ENCODE peak calls at places on chromosomes 6 and 20, in four cellular contexts. One of them, this sample, is unnamed.

GRCh38 chr20:39829713-39830112 is 859.3 kb downstream of the MAFB start:
- DNase-seq in H1: no peak
- DNase-seq in IMR-90: no peak
- DNase-seq in mesendoderm: no peak
- DNase-seq in this sample: no peak

GRCh38 chr6:26104457-26105108 is 17.4 kb downstream of the HFE start:
- DNase-seq in IMR-90: no peak
- DNase-seq in mesendoderm: peak
- DNase-seq in H1: peak
- DNase-seq in this sample: peak

GRCh38 chr20:41476013-41476441 is 109.4 kb upstream of the EMILIN3 start:
- DNase-seq in IMR-90: peak
- DNase-seq in H1: no peak
- DNase-seq in mesendoderm: no peak
- DNase-seq in this sample: no peak

GRCh38 chr20:58139849-58140786 is 88.3 kb downstream of the ANKRD60 start:
- DNase-seq in IMR-90: no peak
- DNase-seq in mesendoderm: no peak
- DNase-seq in H1: peak
- DNase-seq in this sample: peak

GRCh38 chr6:139066080-139066479 is 37.5 kb downstream of the ABRACL start:
- DNase-seq in mesendoderm: no peak
- DNase-seq in IMR-90: no peak
- DNase-seq in H1: no peak
- DNase-seq in this sample: no peak

GRCh38 chr6:24980507-24981384 is 45.0 kb upstream of the RIPOR2 start:
- DNase-seq in H1: peak
- DNase-seq in mesendoderm: peak
- DNase-seq in IMR-90: no peak
- DNase-seq in this sample: peak

GRCh38 chr6:139533573-139534471 is 159.4 kb upstream of the CITED2 start:
- DNase-seq in IMR-90: peak
- DNase-seq in mesendoderm: peak
- DNase-seq in H1: no peak
- DNase-seq in this sample: no peak

GRCh38 chr6:113833537-113833936 is 23.6 kb upstream of the MARCKS start:
- DNase-seq in mesendoderm: no peak
- DNase-seq in IMR-90: peak
- DNase-seq in H1: no peak
- DNase-seq in this sample: no peak

GRCh38 chr20:10714236-10714975 is 40.6 kb upstream of the JAG1 start:
- DNase-seq in IMR-90: no peak
- DNase-seq in mesendoderm: no peak
- DNase-seq in H1: no peak
- DNase-seq in this sample: no peak

GRCh38 chr20:23668477-23668951 is 20.3 kb downstream of the CST4 start:
- DNase-seq in mesendoderm: peak
- DNase-seq in IMR-90: peak
- DNase-seq in H1: peak
- DNase-seq in this sample: peak

GRCh38 chr6:136921936-136922679 is at the start of gene SLC35D3:
- DNase-seq in mesendoderm: peak
- DNase-seq in H1: peak
- DNase-seq in IMR-90: no peak
- DNase-seq in this sample: peak

GRCh38 chr20:29873946-29874345 is 1383.5 kb upstream of the DEFB115 start:
- DNase-seq in H1: peak
- DNase-seq in IMR-90: peak
- DNase-seq in mesendoderm: peak
- DNase-seq in this sample: peak

GRCh38 chr6:127976796-127977195 is 75.9 kb upstream of the THEMIS start:
- DNase-seq in IMR-90: no peak
- DNase-seq in mesendoderm: no peak
- DNase-seq in H1: no peak
- DNase-seq in this sample: no peak

GRCh38 chr6:108944707-108945685 is 96.8 kb downstream of the ARMC2 start:
- DNase-seq in H1: no peak
- DNase-seq in mesendoderm: no peak
- DNase-seq in IMR-90: peak
- DNase-seq in this sample: no peak

GRCh38 chr6:120675886-120676285 is 658.4 kb downstream of the TBC1D32 start:
- DNase-seq in mesendoderm: no peak
- DNase-seq in IMR-90: no peak
- DNase-seq in H1: no peak
- DNase-seq in this sample: no peak

GRCh38 chr6:3267162-3267561 is 8.4 kb downstream of the PSMG4 start:
- DNase-seq in IMR-90: no peak
- DNase-seq in mesendoderm: no peak
- DNase-seq in H1: no peak
- DNase-seq in this sample: no peak

GRCh38 chr6:90940812-90941481 is 354.1 kb upstream of the MAP3K7 start:
- DNase-seq in H1: no peak
- DNase-seq in mesendoderm: peak
- DNase-seq in IMR-90: peak
- DNase-seq in this sample: no peak

GRCh38 chr6:137271245-137272183 is 52.3 kb upstream of the IFNGR1 start:
- DNase-seq in H1: no peak
- DNase-seq in mesendoderm: peak
- DNase-seq in IMR-90: peak
- DNase-seq in this sample: no peak

GRCh38 chr6:4612636-4613171 is 163.5 kb upstream of the CDYL start:
- DNase-seq in IMR-90: peak
- DNase-seq in mesendoderm: no peak
- DNase-seq in H1: no peak
- DNase-seq in this sample: no peak

GRCh38 chr6:170532867-170533488 is 20.1 kb downstream of the PSMB1 start:
- DNase-seq in IMR-90: peak
- DNase-seq in mesendoderm: no peak
- DNase-seq in H1: no peak
- DNase-seq in this sample: no peak

GRCh38 chr6:87736809-87737540 is 34.9 kb upstream of the AKIRIN2 start:
- DNase-seq in IMR-90: no peak
- DNase-seq in H1: no peak
- DNase-seq in mesendoderm: no peak
- DNase-seq in this sample: no peak

GRCh38 chr6:21132856-21133610 is 460.5 kb upstream of the SOX4 start:
- DNase-seq in mesendoderm: no peak
- DNase-seq in H1: no peak
- DNase-seq in IMR-90: no peak
- DNase-seq in this sample: no peak

GRCh38 chr6:114713690-114714089 is 370.9 kb upstream of the HS3ST5 start:
- DNase-seq in mesendoderm: no peak
- DNase-seq in H1: no peak
- DNase-seq in IMR-90: no peak
- DNase-seq in this sample: no peak

GRCh38 chr20:23200914-23201313 is 114.8 kb upstream of the CD93 start:
- DNase-seq in IMR-90: peak
- DNase-seq in H1: peak
- DNase-seq in mesendoderm: peak
- DNase-seq in this sample: peak

GRCh38 chr6:26552205-26552604 is 14.0 kb downstream of the HMGN4 start:
- DNase-seq in mesendoderm: no peak
- DNase-seq in H1: peak
- DNase-seq in IMR-90: no peak
- DNase-seq in this sample: no peak

GRCh38 chr6:24105146-24105545 is 20.9 kb upstream of the NRSN1 start:
- DNase-seq in H1: no peak
- DNase-seq in mesendoderm: no peak
- DNase-seq in IMR-90: no peak
- DNase-seq in this sample: no peak

DNA sequence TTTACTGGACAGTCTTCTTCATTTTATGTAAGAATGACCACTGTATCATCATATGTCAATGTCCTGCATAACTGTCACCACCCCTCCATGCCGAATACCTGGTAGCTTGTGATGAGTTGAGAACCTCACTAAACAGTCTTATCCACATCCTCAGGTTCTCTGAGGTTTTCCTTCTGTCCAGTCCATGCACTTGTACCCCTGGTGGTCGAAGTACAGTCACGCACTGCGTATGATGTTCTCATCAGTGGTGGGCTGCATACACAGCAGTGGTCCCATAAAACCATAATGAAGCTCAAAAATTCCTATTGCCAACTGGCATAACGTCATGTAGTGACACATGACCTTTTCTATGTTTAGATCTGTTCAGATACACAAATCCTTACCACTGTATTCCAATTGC is 31.2 kb upstream of the SDCBP2 start:
- DNase-seq in H1: no peak
- DNase-seq in IMR-90: no peak
- DNase-seq in mesendoderm: no peak
- DNase-seq in this sample: no peak
- H3K56ac ChIP-seq in H1: no peak
- H3K56ac ChIP-seq in IMR-90: no peak
- H3K56ac ChIP-seq in mesendoderm: no peak
- H3K56ac ChIP-seq in this sample: no peak

DNA sequence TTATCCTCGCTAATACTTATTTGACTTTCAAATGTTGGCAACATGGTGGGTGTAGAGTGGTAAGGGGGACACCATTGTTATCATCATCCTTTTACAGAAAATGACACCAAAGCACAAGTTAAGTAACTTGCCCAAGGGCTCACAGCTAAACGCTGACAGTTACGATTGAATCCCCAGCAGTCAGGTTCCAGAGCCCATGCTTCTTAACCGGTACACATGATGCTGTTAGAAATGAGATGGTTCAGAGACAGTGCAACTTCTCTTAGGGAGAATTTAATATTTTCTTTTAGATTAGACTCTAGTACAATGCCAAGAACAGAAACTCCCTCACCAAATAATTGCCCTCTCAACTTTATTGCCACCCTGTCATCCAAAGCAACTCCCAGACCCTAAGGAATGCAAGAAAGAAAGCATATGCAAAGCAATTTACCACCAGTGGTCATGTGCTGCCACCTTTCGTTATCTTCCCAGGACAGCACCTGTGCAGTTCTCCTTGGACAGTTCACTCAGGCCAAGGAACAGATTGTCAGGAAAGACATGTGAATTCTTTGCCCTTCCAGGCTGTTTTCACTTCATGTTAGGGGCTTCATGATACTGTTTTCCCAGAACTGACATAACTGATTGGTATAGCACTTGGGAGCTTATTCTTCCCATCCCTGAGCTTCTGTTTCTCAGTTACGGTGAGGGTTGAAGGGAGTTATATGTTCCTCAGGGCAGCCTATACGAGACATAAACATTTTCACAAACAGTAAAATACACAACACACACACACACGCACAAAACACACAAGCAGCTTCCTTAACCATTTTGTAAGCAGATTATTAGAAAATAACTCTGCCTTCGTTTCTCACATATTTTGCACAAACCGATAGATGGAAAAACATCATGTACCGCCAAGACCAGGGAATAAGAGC is 5.1 kb downstream of the HLA-DMA start:
- DNase-seq in mesendoderm: peak
- DNase-seq in IMR-90: peak
- DNase-seq in H1: peak
- DNase-seq in this sample: peak
- H3K27ac ChIP-seq in mesendoderm: no peak
- H3K27ac ChIP-seq in IMR-90: no peak
- H3K27ac ChIP-seq in H1: no peak
- H3K27ac ChIP-seq in this sample: no peak

DNA sequence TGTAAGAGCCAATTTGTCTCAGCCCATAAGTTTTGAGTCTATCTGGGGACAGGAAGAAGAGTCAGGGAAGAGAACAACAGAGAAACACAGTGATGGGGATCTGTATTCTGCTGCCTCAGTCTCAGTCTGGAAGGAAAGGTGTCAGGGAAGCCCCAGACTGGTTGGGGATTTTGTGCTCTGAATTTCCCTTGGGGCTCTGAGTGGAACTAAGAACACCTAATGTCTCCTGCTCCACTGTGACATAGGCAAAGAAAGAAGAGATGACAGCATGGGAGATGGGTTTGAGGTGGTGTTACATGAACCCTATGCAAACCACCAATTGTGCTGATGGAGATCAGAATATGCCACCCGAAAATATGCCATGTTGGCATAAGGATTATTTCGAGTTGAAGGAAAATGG is 139.5 kb upstream of the MYLIP start:
- DNase-seq in mesendoderm: no peak
- DNase-seq in IMR-90: no peak
- DNase-seq in H1: no peak
- DNase-seq in this sample: no peak
- H3K56ac ChIP-seq in mesendoderm: no peak
- H3K56ac ChIP-seq in IMR-90: no peak
- H3K56ac ChIP-seq in H1: no peak
- H3K56ac ChIP-seq in this sample: no peak

GRCh38 chr20:31542201-31542842 is 28.1 kb downstream of the HM13 start:
- DNase-seq in mesendoderm: no peak
- DNase-seq in H1: no peak
- DNase-seq in IMR-90: no peak
- DNase-seq in this sample: no peak

GRCh38 chr20:31540406-31540805 is 26.2 kb downstream of the HM13 start:
- DNase-seq in H1: no peak
- DNase-seq in mesendoderm: no peak
- DNase-seq in IMR-90: no peak
- DNase-seq in this sample: no peak

GRCh38 chr20:31544600-31544999 is 30.4 kb downstream of the HM13 start:
- DNase-seq in IMR-90: no peak
- DNase-seq in H1: no peak
- DNase-seq in mesendoderm: no peak
- DNase-seq in this sample: no peak

GRCh38 chr20:31543966-31544598 is 29.8 kb downstream of the HM13 start:
- DNase-seq in H1: no peak
- DNase-seq in mesendoderm: peak
- DNase-seq in IMR-90: peak
- DNase-seq in this sample: no peak

GRCh38 chr20:31542963-31543362 is 28.7 kb downstream of the HM13 start:
- DNase-seq in IMR-90: no peak
- DNase-seq in mesendoderm: no peak
- DNase-seq in H1: no peak
- DNase-seq in this sample: no peak
- H3K27ac ChIP-seq in IMR-90: peak
- H3K27ac ChIP-seq in mesendoderm: no peak
- H3K27ac ChIP-seq in H1: no peak
- H3K27ac ChIP-seq in this sample: no peak

GRCh38 chr6:1040393-1040792 is 271.5 kb upstream of the FOXQ1 start:
- DNase-seq in mesendoderm: no peak
- DNase-seq in H1: no peak
- DNase-seq in IMR-90: no peak
- DNase-seq in this sample: no peak

GRCh38 chr6:1045239-1045638 is 266.7 kb upstream of the FOXQ1 start:
- DNase-seq in H1: no peak
- DNase-seq in IMR-90: no peak
- DNase-seq in mesendoderm: no peak
- DNase-seq in this sample: no peak

GRCh38 chr6:1044040-1044836 is 267.7 kb upstream of the FOXQ1 start:
- DNase-seq in mesendoderm: no peak
- DNase-seq in IMR-90: no peak
- DNase-seq in H1: no peak
- DNase-seq in this sample: no peak

GRCh38 chr6:1042583-1043457 is 269.1 kb upstream of the FOXQ1 start:
- DNase-seq in H1: no peak
- DNase-seq in IMR-90: no peak
- DNase-seq in mesendoderm: no peak
- DNase-seq in this sample: no peak

DNA sequence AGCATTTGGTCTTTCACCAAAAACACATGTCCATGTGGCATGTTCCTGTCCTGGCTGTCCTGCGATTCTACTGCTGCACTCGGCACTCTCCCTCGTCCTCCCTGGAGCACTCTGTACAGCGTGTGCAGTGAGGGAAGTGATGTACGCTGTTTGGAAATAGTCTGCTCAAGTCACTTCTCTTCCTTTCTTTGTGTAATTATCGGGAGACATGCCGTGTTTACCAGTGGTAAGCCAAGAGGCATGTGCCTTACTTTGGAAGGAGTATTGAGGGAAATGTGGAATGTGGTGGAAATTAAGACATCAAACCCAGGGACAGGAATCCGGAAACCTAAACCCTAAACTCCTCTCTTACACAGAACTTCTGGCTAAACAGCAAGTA is 268.5 kb upstream of the FOXQ1 start:
- DNase-seq in mesendoderm: no peak
- DNase-seq in IMR-90: no peak
- DNase-seq in H1: no peak
- DNase-seq in this sample: no peak
- H3K56ac ChIP-seq in mesendoderm: no peak
- H3K56ac ChIP-seq in IMR-90: no peak
- H3K56ac ChIP-seq in H1: no peak
- H3K56ac ChIP-seq in this sample: no peak